ENCODE peak calls at places on chromosomes 7 and 10, in four cellular contexts. Q, X, L and R are unnamed samples.

GRCh38 chr7:137337902-137338301 is 5.6 kb downstream of the PTN start:
- DNase-seq in X (no peak), L (no peak), Q (no peak), R (no peak)

GRCh38 chr10:61628875-61629513 is 33.7 kb upstream of the CABCOCO1 start:
- DNase-seq in X (no peak), L (no peak), Q (no peak), R (no peak)

GRCh38 chr7:80873140-80873539 is 45.7 kb downstream of the SEMA3C start:
- DNase-seq in L (no peak), X (no peak), Q (no peak), R (no peak)

GRCh38 chr10:133128126-133129081 is 31.6 kb upstream of the KNDC1 start:
- DNase-seq in Q (no peak), X (no peak), L (no peak), R (no peak)

GRCh38 chr10:119305860-119306513 is 98.6 kb downstream of the GRK5 start:
- DNase-seq in Q (peak), X (no peak), L (peak), R (peak)

GRCh38 chr7:2944729-2945128 is 98.9 kb downstream of the CARD11 start:
- DNase-seq in X (no peak), L (no peak), Q (no peak), R (no peak)

GRCh38 chr7:22173884-22174573 is 182.9 kb downstream of the RAPGEF5 start:
- DNase-seq in L (no peak), X (no peak), Q (no peak), R (peak)

GRCh38 chr10:30749368-30749767 is 119.8 kb upstream of the LYZL2 start:
- DNase-seq in Q (no peak), L (no peak), X (no peak), R (no peak)

GRCh38 chr7:128014864-128015263 is 16.4 kb downstream of the LRRC4 start:
- DNase-seq in X (no peak), L (no peak), Q (peak), R (no peak)

GRCh38 chr7:54888067-54888735 is 129.2 kb upstream of the SEC61G start:
- DNase-seq in X (no peak), L (no peak), Q (no peak), R (no peak)

GRCh38 chr10:57864789-57865676 is 402.7 kb downstream of the IPMK start:
- DNase-seq in X (no peak), L (no peak), Q (no peak), R (no peak)

GRCh38 chr7:47796347-47796746 is 151.9 kb downstream of the PKD1L1 start:
- DNase-seq in Q (no peak), L (no peak), X (no peak), R (no peak)

GRCh38 chr7:77796960-77797359 is 1.3 kb downstream of the TMEM60 start:
- DNase-seq in Q (no peak), L (no peak), X (no peak), R (no peak)

GRCh38 chr10:123395906-123396305 is 241.7 kb downstream of the BUB3 start:
- DNase-seq in L (no peak), X (no peak), Q (no peak), R (no peak)

GRCh38 chr10:123136806-123137642 is 1.3 kb downstream of the HMX3 start:
- DNase-seq in Q (no peak), L (no peak), X (no peak), R (no peak)

GRCh38 chr7:141709749-141710148 is 1.6 kb downstream of the WEE2 start:
- DNase-seq in L (no peak), X (no peak), Q (no peak), R (no peak)

GRCh38 chr7:1397491-1398327 is 61.6 kb downstream of the MICALL2 start:
- DNase-seq in L (no peak), X (no peak), Q (no peak), R (no peak)

GRCh38 chr7:13907824-13908223 is 81.6 kb downstream of the ETV1 start:
- DNase-seq in X (no peak), L (no peak), Q (no peak), R (no peak)

GRCh38 chr7:81075150-81075549 is 156.3 kb upstream of the SEMA3C start:
- DNase-seq in Q (no peak), X (no peak), L (no peak), R (no peak)

GRCh38 chr10:34732926-34733325 is 82.2 kb downstream of the PARD3 start:
- DNase-seq in L (no peak), X (peak), Q (no peak), R (no peak)

GRCh38 chr10:117373848-117374505 is 1.3 kb downstream of the PDZD8 start:
- DNase-seq in L (no peak), X (peak), Q (no peak), R (peak)

GRCh38 chr10:123621910-123622309 is 44.2 kb upstream of the GPR26 start:
- DNase-seq in Q (no peak), X (no peak), L (no peak), R (no peak)

GRCh38 chr7:112238852-112239610 is 32.5 kb downstream of the ZNF277 start:
- DNase-seq in L (no peak), X (no peak), Q (no peak), R (no peak)

GRCh38 chr7:136919820-136920219 is 51.4 kb downstream of the CHRM2 start:
- DNase-seq in Q (no peak), X (no peak), L (no peak), R (no peak)

GRCh38 chr10:5291501-5292195 is 73.1 kb upstream of the UCN3 start:
- DNase-seq in Q (no peak), X (no peak), L (no peak), R (peak)

GRCh38 chr7:120716306-120716705 is 141.6 kb downstream of the TSPAN12 start:
- DNase-seq in Q (no peak), X (no peak), L (no peak), R (no peak)

GRCh38 chr10:87000491-87000890 is 19.6 kb upstream of the FAM25A start:
- DNase-seq in X (no peak), L (no peak), Q (no peak), R (no peak)

GRCh38 chr7:130734525-130735272 is 692 bp upstream of the KLF14 start:
- DNase-seq in L (no peak), Q (no peak), X (no peak), R (no peak)

GRCh38 chr10:9038146-9038714 is 983.7 kb downstream of the GATA3 start:
- DNase-seq in Q (no peak), X (no peak), L (no peak), R (no peak)

GRCh38 chr7:55491346-55491745 is 81.0 kb downstream of the VOPP1 start:
- DNase-seq in L (no peak), Q (no peak), X (no peak), R (no peak)

GRCh38 chr7:16838386-16838785 is 33.6 kb upstream of the AGR2 start:
- DNase-seq in L (no peak), Q (no peak), X (no peak), R (no peak)

GRCh38 chr7:132450706-132451105 is 125.6 kb downstream of the PLXNA4 start:
- DNase-seq in L (no peak), X (no peak), Q (no peak), R (no peak)

GRCh38 chr7:112573302-112574039 is 92.7 kb downstream of the LSMEM1 start:
- DNase-seq in Q (no peak), X (peak), L (no peak), R (no peak)

GRCh38 chr10:112265745-112266144 is 17.5 kb upstream of the TECTB start:
- DNase-seq in Q (no peak), X (no peak), L (no peak), R (no peak)

GRCh38 chr7:35700865-35701264 is 5.9 kb upstream of the HERPUD2 start:
- DNase-seq in Q (no peak), L (no peak), X (no peak), R (no peak)